ENCODE peak calls at places on chromosomes 12 and 14, in six cellular contexts. One of them, this sample, is unnamed.

GRCh38 chr12:70722584-70723343 is 85.5 kb upstream of the PTPRB start:
- DNase-seq in H9: no peak
- DNase-seq in endothelial cell: peak
- DNase-seq in NCI-H1694 treated with DMSO at 0.1 percent for 48 hours: no peak
- DNase-seq in Daoy: no peak
- DNase-seq in iris pigment epithelial cell: peak
- DNase-seq in this sample: peak

GRCh38 chr12:121628536-121628935 is 2.2 kb downstream of the ORAI1 start:
- DNase-seq in H9: no peak
- DNase-seq in iris pigment epithelial cell: no peak
- DNase-seq in Daoy: no peak
- DNase-seq in endothelial cell: no peak
- DNase-seq in NCI-H1694 treated with DMSO at 0.1 percent for 48 hours: no peak
- DNase-seq in this sample: no peak

GRCh38 chr12:123164222-123164621 is 13.3 kb upstream of the PITPNM2 start:
- DNase-seq in NCI-H1694 treated with DMSO at 0.1 percent for 48 hours: no peak
- DNase-seq in Daoy: no peak
- DNase-seq in endothelial cell: no peak
- DNase-seq in H9: no peak
- DNase-seq in iris pigment epithelial cell: no peak
- DNase-seq in this sample: no peak

GRCh38 chr12:84508943-84509342 is 403.7 kb downstream of the SLC6A15 start:
- DNase-seq in H9: no peak
- DNase-seq in NCI-H1694 treated with DMSO at 0.1 percent for 48 hours: no peak
- DNase-seq in iris pigment epithelial cell: no peak
- DNase-seq in endothelial cell: no peak
- DNase-seq in Daoy: no peak
- DNase-seq in this sample: no peak

GRCh38 chr14:34172477-34173368 is 221.8 kb upstream of the EGLN3 start:
- DNase-seq in endothelial cell: no peak
- DNase-seq in iris pigment epithelial cell: no peak
- DNase-seq in NCI-H1694 treated with DMSO at 0.1 percent for 48 hours: no peak
- DNase-seq in Daoy: no peak
- DNase-seq in H9: no peak
- DNase-seq in this sample: no peak

GRCh38 chr12:11824736-11825135 is 175.3 kb downstream of the ETV6 start:
- DNase-seq in H9: no peak
- DNase-seq in Daoy: no peak
- DNase-seq in endothelial cell: no peak
- DNase-seq in NCI-H1694 treated with DMSO at 0.1 percent for 48 hours: no peak
- DNase-seq in iris pigment epithelial cell: no peak
- DNase-seq in this sample: no peak

GRCh38 chr14:56133547-56133946 is 15.3 kb downstream of the PELI2 start:
- DNase-seq in Daoy: no peak
- DNase-seq in H9: peak
- DNase-seq in iris pigment epithelial cell: no peak
- DNase-seq in NCI-H1694 treated with DMSO at 0.1 percent for 48 hours: no peak
- DNase-seq in endothelial cell: no peak
- DNase-seq in this sample: no peak

GRCh38 chr14:106605548-106606448 is 1079.4 kb downstream of the TMEM121 start:
- DNase-seq in NCI-H1694 treated with DMSO at 0.1 percent for 48 hours: peak
- DNase-seq in iris pigment epithelial cell: no peak
- DNase-seq in Daoy: peak
- DNase-seq in H9: no peak
- DNase-seq in endothelial cell: no peak
- DNase-seq in this sample: peak

GRCh38 chr12:124311292-124312109 is 16.6 kb downstream of the RFLNA start:
- DNase-seq in iris pigment epithelial cell: no peak
- DNase-seq in NCI-H1694 treated with DMSO at 0.1 percent for 48 hours: no peak
- DNase-seq in H9: peak
- DNase-seq in endothelial cell: no peak
- DNase-seq in Daoy: no peak
- DNase-seq in this sample: peak

GRCh38 chr14:32211068-32211404 is 8.0 kb upstream of the RNU6-8 start:
- DNase-seq in H9: no peak
- DNase-seq in Daoy: peak
- DNase-seq in endothelial cell: no peak
- DNase-seq in NCI-H1694 treated with DMSO at 0.1 percent for 48 hours: no peak
- DNase-seq in iris pigment epithelial cell: no peak
- DNase-seq in this sample: no peak

GRCh38 chr14:64417042-64417770 is 29.1 kb downstream of the MTHFD1 start:
- DNase-seq in iris pigment epithelial cell: peak
- DNase-seq in H9: no peak
- DNase-seq in endothelial cell: no peak
- DNase-seq in NCI-H1694 treated with DMSO at 0.1 percent for 48 hours: no peak
- DNase-seq in Daoy: peak
- DNase-seq in this sample: no peak

GRCh38 chr12:64083285-64084210 is 138.5 kb downstream of the KICS2 start:
- DNase-seq in NCI-H1694 treated with DMSO at 0.1 percent for 48 hours: peak
- DNase-seq in Daoy: peak
- DNase-seq in iris pigment epithelial cell: peak
- DNase-seq in endothelial cell: no peak
- DNase-seq in H9: no peak
- DNase-seq in this sample: peak

GRCh38 chr14:94122438-94122837 is 7.0 kb downstream of the IFI27L2 start:
- DNase-seq in iris pigment epithelial cell: no peak
- DNase-seq in H9: peak
- DNase-seq in NCI-H1694 treated with DMSO at 0.1 percent for 48 hours: no peak
- DNase-seq in endothelial cell: no peak
- DNase-seq in Daoy: no peak
- DNase-seq in this sample: no peak

GRCh38 chr12:102948941-102949352 is 8.5 kb upstream of the ASCL1 start:
- DNase-seq in H9: peak
- DNase-seq in Daoy: peak
- DNase-seq in endothelial cell: peak
- DNase-seq in iris pigment epithelial cell: peak
- DNase-seq in NCI-H1694 treated with DMSO at 0.1 percent for 48 hours: peak
- DNase-seq in this sample: peak

GRCh38 chr12:3119192-3119744 is 42.1 kb downstream of the TSPAN9 start:
- DNase-seq in Daoy: peak
- DNase-seq in NCI-H1694 treated with DMSO at 0.1 percent for 48 hours: no peak
- DNase-seq in iris pigment epithelial cell: peak
- DNase-seq in endothelial cell: no peak
- DNase-seq in H9: no peak
- DNase-seq in this sample: no peak

GRCh38 chr14:76666746-76667145 is 94.5 kb upstream of the VASH1 start:
- DNase-seq in H9: no peak
- DNase-seq in iris pigment epithelial cell: no peak
- DNase-seq in Daoy: no peak
- DNase-seq in NCI-H1694 treated with DMSO at 0.1 percent for 48 hours: no peak
- DNase-seq in endothelial cell: no peak
- DNase-seq in this sample: peak

GRCh38 chr12:49534806-49535278 is 4.0 kb upstream of the KCNH3 start:
- DNase-seq in Daoy: no peak
- DNase-seq in endothelial cell: no peak
- DNase-seq in H9: no peak
- DNase-seq in NCI-H1694 treated with DMSO at 0.1 percent for 48 hours: no peak
- DNase-seq in iris pigment epithelial cell: no peak
- DNase-seq in this sample: no peak

GRCh38 chr12:52585951-52586350 is 12.3 kb upstream of the KRT74 start:
- DNase-seq in H9: peak
- DNase-seq in NCI-H1694 treated with DMSO at 0.1 percent for 48 hours: peak
- DNase-seq in Daoy: no peak
- DNase-seq in endothelial cell: no peak
- DNase-seq in iris pigment epithelial cell: no peak
- DNase-seq in this sample: no peak

GRCh38 chr14:76961631-76962302 is 66.7 kb downstream of the IRF2BPL start:
- DNase-seq in endothelial cell: peak
- DNase-seq in Daoy: peak
- DNase-seq in iris pigment epithelial cell: peak
- DNase-seq in H9: peak
- DNase-seq in NCI-H1694 treated with DMSO at 0.1 percent for 48 hours: no peak
- DNase-seq in this sample: peak

GRCh38 chr14:63956326-63956725 is 103.5 kb downstream of the SYNE2 start:
- DNase-seq in Daoy: no peak
- DNase-seq in endothelial cell: no peak
- DNase-seq in H9: no peak
- DNase-seq in NCI-H1694 treated with DMSO at 0.1 percent for 48 hours: no peak
- DNase-seq in iris pigment epithelial cell: peak
- DNase-seq in this sample: no peak

GRCh38 chr12:22287776-22288621 is 46.5 kb downstream of the ST8SIA1 start:
- DNase-seq in Daoy: peak
- DNase-seq in NCI-H1694 treated with DMSO at 0.1 percent for 48 hours: no peak
- DNase-seq in endothelial cell: no peak
- DNase-seq in H9: peak
- DNase-seq in iris pigment epithelial cell: peak
- DNase-seq in this sample: no peak

GRCh38 chr12:79681008-79681590 is 9.7 kb downstream of the PAWR start:
- DNase-seq in Daoy: peak
- DNase-seq in NCI-H1694 treated with DMSO at 0.1 percent for 48 hours: no peak
- DNase-seq in H9: no peak
- DNase-seq in iris pigment epithelial cell: peak
- DNase-seq in endothelial cell: no peak
- DNase-seq in this sample: no peak

GRCh38 chr12:118746176-118746575 is 235.2 kb upstream of the SRRM4 start:
- DNase-seq in iris pigment epithelial cell: no peak
- DNase-seq in endothelial cell: no peak
- DNase-seq in Daoy: no peak
- DNase-seq in NCI-H1694 treated with DMSO at 0.1 percent for 48 hours: no peak
- DNase-seq in H9: no peak
- DNase-seq in this sample: no peak

GRCh38 chr12:3380200-3381020 is 110.6 kb upstream of the PRMT8 start:
- DNase-seq in Daoy: peak
- DNase-seq in endothelial cell: no peak
- DNase-seq in H9: peak
- DNase-seq in NCI-H1694 treated with DMSO at 0.1 percent for 48 hours: no peak
- DNase-seq in iris pigment epithelial cell: no peak
- DNase-seq in this sample: no peak

GRCh38 chr12:42140901-42141300 is 3.8 kb downstream of the GXYLT1 start:
- DNase-seq in H9: no peak
- DNase-seq in endothelial cell: no peak
- DNase-seq in Daoy: peak
- DNase-seq in iris pigment epithelial cell: peak
- DNase-seq in NCI-H1694 treated with DMSO at 0.1 percent for 48 hours: no peak
- DNase-seq in this sample: no peak

GRCh38 chr14:102848830-102849521 is 71.7 kb downstream of the TRAF3 start:
- DNase-seq in endothelial cell: no peak
- DNase-seq in H9: no peak
- DNase-seq in Daoy: no peak
- DNase-seq in NCI-H1694 treated with DMSO at 0.1 percent for 48 hours: peak
- DNase-seq in iris pigment epithelial cell: peak
- DNase-seq in this sample: no peak

GRCh38 chr14:91636604-91637003 is 95.3 kb downstream of the CATSPERB start:
- DNase-seq in iris pigment epithelial cell: peak
- DNase-seq in H9: no peak
- DNase-seq in endothelial cell: no peak
- DNase-seq in Daoy: no peak
- DNase-seq in NCI-H1694 treated with DMSO at 0.1 percent for 48 hours: no peak
- DNase-seq in this sample: no peak

GRCh38 chr12:81644503-81644902 is 114.6 kb downstream of the PPFIA2 start:
- DNase-seq in H9: no peak
- DNase-seq in Daoy: peak
- DNase-seq in iris pigment epithelial cell: peak
- DNase-seq in NCI-H1694 treated with DMSO at 0.1 percent for 48 hours: peak
- DNase-seq in endothelial cell: no peak
- DNase-seq in this sample: peak

GRCh38 chr12:127479256-127479655 is 787.7 kb upstream of the TMEM132C start:
- DNase-seq in H9: no peak
- DNase-seq in iris pigment epithelial cell: no peak
- DNase-seq in endothelial cell: no peak
- DNase-seq in NCI-H1694 treated with DMSO at 0.1 percent for 48 hours: no peak
- DNase-seq in Daoy: peak
- DNase-seq in this sample: peak

GRCh38 chr12:59036973-59037807 is 116.9 kb upstream of the LRIG3 start:
- DNase-seq in iris pigment epithelial cell: peak
- DNase-seq in Daoy: peak
- DNase-seq in NCI-H1694 treated with DMSO at 0.1 percent for 48 hours: no peak
- DNase-seq in endothelial cell: no peak
- DNase-seq in H9: no peak
- DNase-seq in this sample: no peak

GRCh38 chr12:122363782-122364181 is 58.7 kb downstream of the CLIP1 start:
- DNase-seq in endothelial cell: no peak
- DNase-seq in Daoy: no peak
- DNase-seq in H9: no peak
- DNase-seq in iris pigment epithelial cell: no peak
- DNase-seq in NCI-H1694 treated with DMSO at 0.1 percent for 48 hours: no peak
- DNase-seq in this sample: no peak

GRCh38 chr14:58607571-58608317 is 30.0 kb upstream of the DACT1 start:
- DNase-seq in H9: no peak
- DNase-seq in iris pigment epithelial cell: peak
- DNase-seq in endothelial cell: no peak
- DNase-seq in NCI-H1694 treated with DMSO at 0.1 percent for 48 hours: no peak
- DNase-seq in Daoy: peak
- DNase-seq in this sample: no peak

This sample was measured in A673.